ENCODE peak calls at places on chromosomes 6 and 20, in four cellular contexts. A is RWPE1; H is GM23338; O is CD4-positive, alpha-beta memory T cell. L is an unnamed sample.
A peak's percentile ranks its signal among the peaks of the same experiment; 100 is the strongest.

GRCh38 chr6:10837692-10837996 is 695 bp downstream of the MAK start:
- DNase-seq in A (no peak), H (no peak), O (peak; percentile 41), L (no peak)

GRCh38 chr20:49340161-49340966 is 62.5 kb upstream of the ZNFX1 start:
- DNase-seq in A (no peak), H (no peak), O (no peak), L (no peak)

GRCh38 chr6:97141756-97142155 is 141.3 kb downstream of the MMS22L start:
- DNase-seq in A (no peak), H (no peak), O (no peak), L (no peak)

GRCh38 chr6:33770833-33771341 is 18.0 kb downstream of the LEMD2 start:
- DNase-seq in A (peak; percentile 44), H (no peak), O (no peak), L (no peak)

GRCh38 chr6:30814137-30815084 is 69.9 kb upstream of the DDR1 start:
- DNase-seq in A (peak; percentile 77), H (no peak), O (peak; percentile 70), L (peak; percentile 48)

GRCh38 chr20:50108571-50109235 is 4.2 kb downstream of the UBE2V1 start:
- DNase-seq in A (no peak), H (peak; percentile 44), O (no peak), L (no peak)

GRCh38 chr20:12153616-12154015 is 235.9 kb downstream of the BTBD3 start:
- DNase-seq in A (no peak), H (no peak), O (peak; percentile 2), L (peak; percentile 14)

GRCh38 chr20:44776977-44777376 is 31.3 kb downstream of the KCNK15 start:
- DNase-seq in A (peak; percentile 41), H (peak; percentile 78), O (no peak), L (no peak)

GRCh38 chr6:150006961-150007464 is 18.3 kb downstream of the RAET1L start:
- DNase-seq in A (no peak), H (peak; percentile 68), O (peak; percentile 64), L (no peak)

GRCh38 chr6:39804666-39805065 is 12.5 kb downstream of the DAAM2 start:
- DNase-seq in A (no peak), H (no peak), O (no peak), L (peak; percentile 37)
- H3K27ac ChIP-seq in A (no peak overlapping the region), H (no peak overlapping the region), O (no peak overlapping the region), L (no peak overlapping the region)

DNA sequence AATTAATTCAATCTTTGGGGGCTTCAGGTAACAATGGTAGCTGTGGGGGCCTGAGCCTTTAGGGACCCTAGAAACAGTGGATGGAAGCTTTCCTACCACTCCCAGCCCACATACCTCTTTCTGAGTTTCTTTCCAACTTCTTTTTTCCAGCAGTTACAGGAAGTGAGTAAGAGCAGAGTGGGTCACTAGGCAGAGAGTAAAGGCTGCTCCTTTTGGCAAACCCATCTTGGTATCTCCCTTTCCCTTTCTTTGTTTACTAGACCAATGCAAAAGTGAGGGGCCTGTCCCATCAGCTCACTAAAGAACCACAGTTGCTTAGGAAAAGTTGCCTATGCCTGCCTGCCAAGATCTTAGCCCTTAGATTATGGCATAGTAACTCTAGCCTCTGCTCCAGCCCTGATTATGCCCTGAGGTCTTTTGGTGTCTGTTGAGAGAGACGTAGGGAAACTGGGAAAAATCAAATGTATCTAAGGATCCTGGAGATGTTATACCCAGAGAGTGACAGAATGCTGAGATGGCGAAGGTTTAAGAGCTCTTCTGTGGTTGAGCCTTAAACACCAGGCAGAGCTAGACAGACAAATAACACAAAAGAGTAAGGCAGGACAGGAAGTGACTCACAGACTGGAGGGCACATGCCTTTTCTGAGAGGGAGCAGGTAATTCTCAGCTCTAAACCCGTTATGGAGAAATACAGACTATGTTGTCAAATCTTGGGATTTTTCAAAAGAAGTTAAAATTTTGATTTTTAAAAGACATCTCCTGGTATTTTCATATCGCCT is 31.3 kb downstream of the TRMT6 start:
- DNase-seq in A (peak; percentile 91), H (no peak), O (peak; percentile 52), L (peak; percentile 73)
- H3K27ac ChIP-seq in A (peak overlapping the region; percentile 84), H (no peak overlapping the region), O (no peak overlapping the region), L (peak overlapping the region; percentile 99)

GRCh38 chr20:57259179-57260021 is 7.0 kb downstream of the BMP7 start:
- DNase-seq in A (no peak), H (peak; percentile 63), O (no peak), L (no peak)
- H3K27ac ChIP-seq in A (no peak overlapping the region), H (no peak overlapping the region), O (no peak overlapping the region), L (no peak overlapping the region)

DNA sequence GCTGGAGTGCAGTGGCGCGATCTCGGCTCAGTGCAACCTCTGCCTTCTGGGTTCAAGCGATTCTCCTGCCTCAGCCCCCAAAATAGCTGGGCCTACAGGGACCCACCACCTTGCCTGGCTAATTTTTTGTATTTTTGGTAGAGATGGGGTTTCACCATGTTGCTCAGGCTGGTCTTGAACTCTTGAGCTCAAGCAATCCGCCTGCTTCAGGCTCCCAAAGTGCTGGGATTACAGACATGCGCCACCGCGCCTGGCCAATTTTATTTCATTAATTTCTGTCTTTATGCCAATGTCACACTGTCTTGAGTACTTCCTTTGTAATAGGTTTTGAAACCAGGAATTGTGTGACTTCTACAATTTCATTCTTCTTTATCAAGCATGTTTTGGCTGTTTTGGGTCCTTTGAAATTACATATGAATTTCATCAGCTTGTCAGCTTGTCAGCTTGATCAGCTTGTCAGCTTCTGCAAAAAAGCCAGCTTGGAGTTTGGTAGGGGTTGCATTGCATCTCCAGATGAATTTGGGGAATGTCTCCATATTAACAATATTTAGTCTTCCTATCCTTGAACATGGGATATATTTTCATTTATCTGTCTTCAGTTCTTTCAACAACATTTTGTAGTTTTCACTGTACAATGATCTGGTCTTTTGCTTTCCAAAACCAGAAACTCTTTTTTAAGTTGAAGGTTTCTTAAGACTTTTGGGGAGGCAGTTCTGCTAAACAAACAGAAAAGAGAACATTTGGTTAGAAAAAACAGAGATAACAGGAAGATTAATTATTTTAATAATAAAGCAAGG is 20.8 kb downstream of the ZFAND3 start:
- DNase-seq in A (no peak), H (no peak), O (no peak), L (no peak)
- H3K27ac ChIP-seq in A (no peak overlapping the region), H (no peak overlapping the region), O (no peak overlapping the region), L (peak overlapping the region; percentile 23)

GRCh38 chr6:17865798-17866725 is 121.4 kb downstream of the KIF13A start:
- DNase-seq in A (peak; percentile 87), H (no peak), O (no peak), L (peak; percentile 90)

GRCh38 chr6:17863971-17864754 is 123.3 kb downstream of the KIF13A start:
- DNase-seq in A (peak; percentile 82), H (no peak), O (no peak), L (peak; percentile 92)

GRCh38 chr6:17866876-17867444 is 120.5 kb downstream of the KIF13A start:
- DNase-seq in A (no peak), H (no peak), O (no peak), L (no peak)

GRCh38 chr6:17867880-17868279 is 119.6 kb downstream of the KIF13A start:
- DNase-seq in A (peak; percentile 20), H (no peak), O (no peak), L (no peak)

DNA sequence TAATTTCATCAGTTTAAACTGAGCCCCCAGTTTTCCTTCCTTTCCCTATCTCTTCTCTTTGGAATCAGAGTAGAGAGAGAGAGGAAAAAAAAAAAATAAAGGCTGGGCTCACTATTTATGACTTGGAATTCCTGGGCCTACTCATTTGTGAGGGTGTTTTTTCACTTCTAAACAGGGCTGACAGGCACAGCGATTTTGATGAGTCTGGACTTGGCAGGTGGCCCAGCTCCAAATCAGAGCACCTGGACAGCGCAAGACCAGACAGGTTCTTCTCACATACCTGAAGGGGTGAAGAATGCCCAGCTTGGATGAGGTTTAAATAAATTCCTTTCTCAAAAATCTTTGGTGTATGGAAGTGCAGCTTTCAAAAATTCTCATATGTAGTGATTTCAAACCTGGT is 122.2 kb downstream of the KIF13A start:
- DNase-seq in A (peak; percentile 88), H (no peak), O (no peak), L (peak; percentile 97)
- H3K27ac ChIP-seq in A (peak overlapping the region; percentile 97), H (no peak overlapping the region), O (no peak overlapping the region), L (peak overlapping the region; percentile 95)

L was measured in epithelial cell of prostate.